ENCODE peak calls at places on chromosomes 4 and X, in six cellular contexts. N, W, E, K, O and A are unnamed samples.

GRCh38 chr4:152983774-152984411 is 47.8 kb downstream of the FHDC1 start:
- DNase-seq in N (no peak), W (no peak), E (no peak), K (peak), O (peak), A (peak)

GRCh38 chr4:144518181-144518895 is 127.6 kb upstream of the HHIP start:
- DNase-seq in N (no peak), W (no peak), E (no peak), K (no peak), O (peak), A (peak)

GRCh38 chrX:42456301-42456700 is 321.7 kb downstream of the PPP1R2C start:
- DNase-seq in N (no peak), W (no peak), E (no peak), K (no peak), O (no peak), A (no peak)

GRCh38 chrX:152637649-152638442 is at the start of gene GABRQ:
- DNase-seq in N (no peak), W (no peak), E (no peak), K (peak), O (peak), A (peak)

GRCh38 chr4:41620594-41621256 is 82.8 kb downstream of the LIMCH1 start:
- DNase-seq in N (no peak), W (no peak), E (no peak), K (no peak), O (no peak), A (peak)

GRCh38 chrX:71536285-71536684 is 3.4 kb downstream of the OGT start:
- DNase-seq in N (no peak), W (no peak), E (no peak), K (no peak), O (no peak), A (no peak)

GRCh38 chr4:184819786-184820185 is 6.0 kb downstream of the ACSL1 start:
- DNase-seq in N (no peak), W (no peak), E (no peak), K (no peak), O (no peak), A (no peak)

GRCh38 chrX:119791437-119792231 is at the start of gene RPL39:
- DNase-seq in N (peak), W (peak), E (peak), K (peak), O (peak), A (peak)

GRCh38 chr4:124278477-124278876 is 434.1 kb downstream of the ANKRD50 start:
- DNase-seq in N (no peak), W (no peak), E (no peak), K (peak), O (peak), A (no peak)

GRCh38 chr4:81954266-81954665 is 419.5 kb downstream of the HNRNPD start:
- DNase-seq in N (no peak), W (no peak), E (no peak), K (no peak), O (no peak), A (no peak)

GRCh38 chr4:109005523-109005922 is 242.7 kb upstream of the ETNPPL start:
- DNase-seq in N (no peak), W (no peak), E (no peak), K (peak), O (peak), A (no peak)

GRCh38 chr4:6962211-6963041 is 52.8 kb downstream of the TBC1D14 start:
- DNase-seq in N (no peak), W (peak), E (peak), K (no peak), O (no peak), A (no peak)

GRCh38 chr4:118738090-118738489 is 52.9 kb downstream of the METTL14 start:
- DNase-seq in N (no peak), W (no peak), E (no peak), K (peak), O (no peak), A (no peak)

GRCh38 chrX:56233682-56234081 is 1.5 kb downstream of the KLF8 start:
- DNase-seq in N (no peak), W (no peak), E (no peak), K (peak), O (peak), A (peak)